ENCODE peak calls at places on chromosomes 11 and 22, in seven cellular contexts. One of them, this sample, is unnamed.

GRCh38 chr11:128422576-128423370 is 164.6 kb downstream of the ETS1 start:
- DNase-seq in HEK293T: no peak
- DNase-seq in Right ventricle myocardium inferior: peak
- DNase-seq in amygdala: no peak
- DNase-seq in GM12891: no peak
- DNase-seq in activated CD4-positive, alpha-beta T cell treated with anti-CD3 and anti-CD28 coated beads for 24 hours: peak
- DNase-seq in fibroblast of pulmonary artery: no peak
- DNase-seq in this sample: no peak

GRCh38 chr11:10654211-10655150 is 39.1 kb downstream of the IRAG1 start:
- DNase-seq in HEK293T: peak
- DNase-seq in Right ventricle myocardium inferior: no peak
- DNase-seq in amygdala: no peak
- DNase-seq in GM12891: peak
- DNase-seq in activated CD4-positive, alpha-beta T cell treated with anti-CD3 and anti-CD28 coated beads for 24 hours: peak
- DNase-seq in fibroblast of pulmonary artery: peak
- DNase-seq in this sample: peak

GRCh38 chr11:11553595-11553994 is 68.2 kb downstream of the GALNT18 start:
- DNase-seq in HEK293T: no peak
- DNase-seq in Right ventricle myocardium inferior: no peak
- DNase-seq in amygdala: no peak
- DNase-seq in GM12891: no peak
- DNase-seq in activated CD4-positive, alpha-beta T cell treated with anti-CD3 and anti-CD28 coated beads for 24 hours: no peak
- DNase-seq in fibroblast of pulmonary artery: no peak
- DNase-seq in this sample: no peak

GRCh38 chr11:95827661-95828060 is 37.4 kb downstream of the CEP57 start:
- DNase-seq in HEK293T: no peak
- DNase-seq in Right ventricle myocardium inferior: no peak
- DNase-seq in amygdala: no peak
- DNase-seq in GM12891: no peak
- DNase-seq in activated CD4-positive, alpha-beta T cell treated with anti-CD3 and anti-CD28 coated beads for 24 hours: no peak
- DNase-seq in fibroblast of pulmonary artery: peak
- DNase-seq in this sample: no peak

GRCh38 chr22:22928666-22929380 is 41.2 kb downstream of the IGLL5 start:
- DNase-seq in HEK293T: no peak
- DNase-seq in Right ventricle myocardium inferior: peak
- DNase-seq in amygdala: no peak
- DNase-seq in GM12891: peak
- DNase-seq in activated CD4-positive, alpha-beta T cell treated with anti-CD3 and anti-CD28 coated beads for 24 hours: peak
- DNase-seq in fibroblast of pulmonary artery: peak
- DNase-seq in this sample: no peak

GRCh38 chr11:36069576-36070214 is 125.8 kb downstream of the LDLRAD3 start:
- DNase-seq in HEK293T: no peak
- DNase-seq in Right ventricle myocardium inferior: no peak
- DNase-seq in amygdala: no peak
- DNase-seq in GM12891: no peak
- DNase-seq in activated CD4-positive, alpha-beta T cell treated with anti-CD3 and anti-CD28 coated beads for 24 hours: no peak
- DNase-seq in fibroblast of pulmonary artery: no peak
- DNase-seq in this sample: peak

GRCh38 chr11:35180311-35181233 is 41.6 kb downstream of the CD44 start:
- DNase-seq in HEK293T: no peak
- DNase-seq in Right ventricle myocardium inferior: no peak
- DNase-seq in amygdala: no peak
- DNase-seq in GM12891: no peak
- DNase-seq in activated CD4-positive, alpha-beta T cell treated with anti-CD3 and anti-CD28 coated beads for 24 hours: no peak
- DNase-seq in fibroblast of pulmonary artery: no peak
- DNase-seq in this sample: no peak

GRCh38 chr11:62694455-62695167 is 5.3 kb upstream of the LRRN4CL start:
- DNase-seq in HEK293T: peak
- DNase-seq in Right ventricle myocardium inferior: peak
- DNase-seq in amygdala: no peak
- DNase-seq in GM12891: peak
- DNase-seq in activated CD4-positive, alpha-beta T cell treated with anti-CD3 and anti-CD28 coated beads for 24 hours: peak
- DNase-seq in fibroblast of pulmonary artery: peak
- DNase-seq in this sample: peak

GRCh38 chr11:57476883-57477506 is 16.7 kb downstream of the RTN4RL2 start:
- DNase-seq in HEK293T: no peak
- DNase-seq in Right ventricle myocardium inferior: no peak
- DNase-seq in amygdala: no peak
- DNase-seq in GM12891: no peak
- DNase-seq in activated CD4-positive, alpha-beta T cell treated with anti-CD3 and anti-CD28 coated beads for 24 hours: no peak
- DNase-seq in fibroblast of pulmonary artery: no peak
- DNase-seq in this sample: peak

GRCh38 chr11:126335463-126335760 is 20.1 kb upstream of the ST3GAL4 start:
- DNase-seq in HEK293T: no peak
- DNase-seq in Right ventricle myocardium inferior: no peak
- DNase-seq in amygdala: no peak
- DNase-seq in GM12891: no peak
- DNase-seq in activated CD4-positive, alpha-beta T cell treated with anti-CD3 and anti-CD28 coated beads for 24 hours: no peak
- DNase-seq in fibroblast of pulmonary artery: no peak
- DNase-seq in this sample: no peak

GRCh38 chr22:38165929-38166593 is 15.6 kb downstream of the PLA2G6 start:
- DNase-seq in HEK293T: no peak
- DNase-seq in Right ventricle myocardium inferior: no peak
- DNase-seq in amygdala: no peak
- DNase-seq in GM12891: no peak
- DNase-seq in activated CD4-positive, alpha-beta T cell treated with anti-CD3 and anti-CD28 coated beads for 24 hours: no peak
- DNase-seq in fibroblast of pulmonary artery: no peak
- DNase-seq in this sample: no peak

GRCh38 chr11:92045325-92045724 is 179.3 kb upstream of the FAT3 start:
- DNase-seq in HEK293T: no peak
- DNase-seq in Right ventricle myocardium inferior: no peak
- DNase-seq in amygdala: no peak
- DNase-seq in GM12891: no peak
- DNase-seq in activated CD4-positive, alpha-beta T cell treated with anti-CD3 and anti-CD28 coated beads for 24 hours: no peak
- DNase-seq in fibroblast of pulmonary artery: no peak
- DNase-seq in this sample: no peak

GRCh38 chr22:42960146-42960509 is 54.8 kb downstream of the PACSIN2 start:
- DNase-seq in HEK293T: no peak
- DNase-seq in Right ventricle myocardium inferior: no peak
- DNase-seq in amygdala: no peak
- DNase-seq in GM12891: no peak
- DNase-seq in activated CD4-positive, alpha-beta T cell treated with anti-CD3 and anti-CD28 coated beads for 24 hours: no peak
- DNase-seq in fibroblast of pulmonary artery: no peak
- DNase-seq in this sample: no peak

GRCh38 chr11:78156081-78156844 is 16.8 kb upstream of the ALG8 start:
- DNase-seq in HEK293T: no peak
- DNase-seq in Right ventricle myocardium inferior: no peak
- DNase-seq in amygdala: no peak
- DNase-seq in GM12891: no peak
- DNase-seq in activated CD4-positive, alpha-beta T cell treated with anti-CD3 and anti-CD28 coated beads for 24 hours: no peak
- DNase-seq in fibroblast of pulmonary artery: no peak
- DNase-seq in this sample: no peak

GRCh38 chr11:69699213-69699612 is 4.6 kb downstream of the FGF19 start:
- DNase-seq in HEK293T: no peak
- DNase-seq in Right ventricle myocardium inferior: no peak
- DNase-seq in amygdala: no peak
- DNase-seq in GM12891: no peak
- DNase-seq in activated CD4-positive, alpha-beta T cell treated with anti-CD3 and anti-CD28 coated beads for 24 hours: no peak
- DNase-seq in fibroblast of pulmonary artery: no peak
- DNase-seq in this sample: no peak

GRCh38 chr22:38513063-38513462 is 7.0 kb upstream of the DDX17 start:
- DNase-seq in HEK293T: peak
- DNase-seq in Right ventricle myocardium inferior: no peak
- DNase-seq in amygdala: no peak
- DNase-seq in GM12891: peak
- DNase-seq in activated CD4-positive, alpha-beta T cell treated with anti-CD3 and anti-CD28 coated beads for 24 hours: no peak
- DNase-seq in fibroblast of pulmonary artery: no peak
- DNase-seq in this sample: peak

GRCh38 chr11:133530501-133530835 is 1.8 kb downstream of the OPCML start:
- DNase-seq in HEK293T: no peak
- DNase-seq in Right ventricle myocardium inferior: no peak
- DNase-seq in amygdala: no peak
- DNase-seq in GM12891: no peak
- DNase-seq in activated CD4-positive, alpha-beta T cell treated with anti-CD3 and anti-CD28 coated beads for 24 hours: no peak
- DNase-seq in fibroblast of pulmonary artery: no peak
- DNase-seq in this sample: peak

GRCh38 chr11:103803062-103803461 is 233.4 kb upstream of the DDI1 start:
- DNase-seq in HEK293T: no peak
- DNase-seq in Right ventricle myocardium inferior: no peak
- DNase-seq in amygdala: no peak
- DNase-seq in GM12891: no peak
- DNase-seq in activated CD4-positive, alpha-beta T cell treated with anti-CD3 and anti-CD28 coated beads for 24 hours: no peak
- DNase-seq in fibroblast of pulmonary artery: peak
- DNase-seq in this sample: no peak

GRCh38 chr11:48025293-48025982 is 45.1 kb downstream of the PTPRJ start:
- DNase-seq in HEK293T: no peak
- DNase-seq in Right ventricle myocardium inferior: no peak
- DNase-seq in amygdala: no peak
- DNase-seq in GM12891: no peak
- DNase-seq in activated CD4-positive, alpha-beta T cell treated with anti-CD3 and anti-CD28 coated beads for 24 hours: no peak
- DNase-seq in fibroblast of pulmonary artery: no peak
- DNase-seq in this sample: no peak

GRCh38 chr11:3083321-3083720 is 26.1 kb upstream of the CARS1 start:
- DNase-seq in HEK293T: no peak
- DNase-seq in Right ventricle myocardium inferior: no peak
- DNase-seq in amygdala: no peak
- DNase-seq in GM12891: no peak
- DNase-seq in activated CD4-positive, alpha-beta T cell treated with anti-CD3 and anti-CD28 coated beads for 24 hours: no peak
- DNase-seq in fibroblast of pulmonary artery: no peak
- DNase-seq in this sample: no peak

GRCh38 chr22:38032681-38033521 is 24.3 kb upstream of the PICK1 start:
- DNase-seq in HEK293T: no peak
- DNase-seq in Right ventricle myocardium inferior: peak
- DNase-seq in amygdala: no peak
- DNase-seq in GM12891: no peak
- DNase-seq in activated CD4-positive, alpha-beta T cell treated with anti-CD3 and anti-CD28 coated beads for 24 hours: no peak
- DNase-seq in fibroblast of pulmonary artery: peak
- DNase-seq in this sample: no peak

GRCh38 chr11:116037851-116038250 is 533.6 kb upstream of the CADM1 start:
- DNase-seq in HEK293T: peak
- DNase-seq in Right ventricle myocardium inferior: no peak
- DNase-seq in amygdala: no peak
- DNase-seq in GM12891: no peak
- DNase-seq in activated CD4-positive, alpha-beta T cell treated with anti-CD3 and anti-CD28 coated beads for 24 hours: no peak
- DNase-seq in fibroblast of pulmonary artery: no peak
- DNase-seq in this sample: no peak

GRCh38 chr22:22032099-22032905 is 49.7 kb upstream of the TOP3B start:
- DNase-seq in HEK293T: no peak
- DNase-seq in Right ventricle myocardium inferior: no peak
- DNase-seq in amygdala: no peak
- DNase-seq in GM12891: no peak
- DNase-seq in activated CD4-positive, alpha-beta T cell treated with anti-CD3 and anti-CD28 coated beads for 24 hours: no peak
- DNase-seq in fibroblast of pulmonary artery: no peak
- DNase-seq in this sample: no peak

GRCh38 chr11:126426126-126426525 is 70.6 kb downstream of the ST3GAL4 start:
- DNase-seq in HEK293T: no peak
- DNase-seq in Right ventricle myocardium inferior: no peak
- DNase-seq in amygdala: no peak
- DNase-seq in GM12891: no peak
- DNase-seq in activated CD4-positive, alpha-beta T cell treated with anti-CD3 and anti-CD28 coated beads for 24 hours: no peak
- DNase-seq in fibroblast of pulmonary artery: no peak
- DNase-seq in this sample: no peak

GRCh38 chr11:71385091-71385490 is 63.1 kb downstream of the DHCR7 start:
- DNase-seq in HEK293T: no peak
- DNase-seq in Right ventricle myocardium inferior: no peak
- DNase-seq in amygdala: no peak
- DNase-seq in GM12891: no peak
- DNase-seq in activated CD4-positive, alpha-beta T cell treated with anti-CD3 and anti-CD28 coated beads for 24 hours: no peak
- DNase-seq in fibroblast of pulmonary artery: no peak
- DNase-seq in this sample: no peak

GRCh38 chr11:2521081-2521480 is 76.3 kb downstream of the KCNQ1 start:
- DNase-seq in HEK293T: no peak
- DNase-seq in Right ventricle myocardium inferior: peak
- DNase-seq in amygdala: no peak
- DNase-seq in GM12891: no peak
- DNase-seq in activated CD4-positive, alpha-beta T cell treated with anti-CD3 and anti-CD28 coated beads for 24 hours: no peak
- DNase-seq in fibroblast of pulmonary artery: no peak
- DNase-seq in this sample: peak

GRCh38 chr22:47567741-47568140 is 805.3 kb downstream of the TBC1D22A start:
- DNase-seq in HEK293T: no peak
- DNase-seq in Right ventricle myocardium inferior: no peak
- DNase-seq in amygdala: no peak
- DNase-seq in GM12891: no peak
- DNase-seq in activated CD4-positive, alpha-beta T cell treated with anti-CD3 and anti-CD28 coated beads for 24 hours: no peak
- DNase-seq in fibroblast of pulmonary artery: no peak
- DNase-seq in this sample: no peak

GRCh38 chr22:41442240-41442792 is 4.3 kb downstream of the TOB2 start:
- DNase-seq in HEK293T: no peak
- DNase-seq in Right ventricle myocardium inferior: no peak
- DNase-seq in amygdala: no peak
- DNase-seq in GM12891: no peak
- DNase-seq in activated CD4-positive, alpha-beta T cell treated with anti-CD3 and anti-CD28 coated beads for 24 hours: no peak
- DNase-seq in fibroblast of pulmonary artery: no peak
- DNase-seq in this sample: no peak

GRCh38 chr22:41915035-41915782 is at the start of gene SHISA8:
- DNase-seq in HEK293T: peak
- DNase-seq in Right ventricle myocardium inferior: no peak
- DNase-seq in amygdala: no peak
- DNase-seq in GM12891: peak
- DNase-seq in activated CD4-positive, alpha-beta T cell treated with anti-CD3 and anti-CD28 coated beads for 24 hours: peak
- DNase-seq in fibroblast of pulmonary artery: peak
- DNase-seq in this sample: peak

GRCh38 chr22:32206774-32207758 is 2.2 kb upstream of the RFPL2 start:
- DNase-seq in HEK293T: peak
- DNase-seq in Right ventricle myocardium inferior: no peak
- DNase-seq in amygdala: no peak
- DNase-seq in GM12891: no peak
- DNase-seq in activated CD4-positive, alpha-beta T cell treated with anti-CD3 and anti-CD28 coated beads for 24 hours: peak
- DNase-seq in fibroblast of pulmonary artery: peak
- DNase-seq in this sample: peak

GRCh38 chr11:17979770-17980371 is 33.0 kb downstream of the SERGEF start:
- DNase-seq in HEK293T: peak
- DNase-seq in Right ventricle myocardium inferior: no peak
- DNase-seq in amygdala: no peak
- DNase-seq in GM12891: peak
- DNase-seq in activated CD4-positive, alpha-beta T cell treated with anti-CD3 and anti-CD28 coated beads for 24 hours: peak
- DNase-seq in fibroblast of pulmonary artery: peak
- DNase-seq in this sample: peak